ENCODE peak calls at places on chromosome 13, in ten cellular contexts. D is activated CD8-positive, alpha-beta memory T cell treated with anti-CD3 and anti-CD28 coated beads for 1 hour; J is heart left ventricle; T is activated CD4-positive, alpha-beta T cell treated with anti-CD3 and anti-CD28 coated beads for 48 hours; F is Panc1; X is hypothalamus; Z is fibroblast of lung; Q is HFFc6; E is lung microvascular endothelial cell; S is activated T-cell treated with anti-CD3 and anti-CD28 coated beads, Interleukin-2, amount 50 U/mL, for 1 hour. O is an unnamed sample.

GRCh38 chr13:100566543-100566942 is 22.0 kb downstream of the GGACT start:
- DNase-seq in T (no peak), S (no peak), J (no peak), E (no peak), D (no peak), X (no peak), Q (peak), Z (no peak), F (no peak), O (no peak)

GRCh38 chr13:74346960-74347359 is 212.8 kb upstream of the KLF12 start:
- DNase-seq in T (no peak), E (no peak), Q (no peak), S (no peak), X (no peak), Z (no peak), F (no peak), D (no peak), J (no peak), O (no peak)

GRCh38 chr13:99854376-99854775 is 117.2 kb downstream of the ZIC5 start:
- DNase-seq in S (no peak), X (no peak), E (no peak), J (no peak), Q (no peak), T (no peak), D (no peak), Z (no peak), F (no peak), O (no peak)

GRCh38 chr13:24097064-24097463 is 63.5 kb upstream of the SPATA13 start:
- DNase-seq in S (no peak), Q (peak), E (no peak), Z (peak), J (no peak), F (no peak), D (no peak), X (no peak), T (peak), O (no peak)

GRCh38 chr13:46731535-46731934 is 65.4 kb downstream of the ESD start:
- DNase-seq in T (no peak), J (no peak), D (no peak), X (no peak), S (no peak), Z (no peak), Q (no peak), F (no peak), E (no peak), O (no peak)

GRCh38 chr13:69474286-69474685 is 633.3 kb upstream of the ATXN8OS start:
- DNase-seq in X (no peak), S (no peak), Q (no peak), T (no peak), E (no peak), Z (no peak), J (no peak), F (no peak), D (no peak), O (no peak)

GRCh38 chr13:42544246-42544915 is 29.6 kb upstream of the TNFSF11 start:
- DNase-seq in Z (no peak), E (no peak), Q (no peak), S (no peak), T (no peak), J (no peak), X (no peak), D (no peak), F (no peak), O (no peak)

GRCh38 chr13:58004761-58005160 is 373.2 kb downstream of the PCDH17 start:
- DNase-seq in Q (no peak), F (no peak), T (no peak), D (no peak), X (no peak), S (no peak), E (no peak), J (no peak), Z (no peak), O (no peak)

GRCh38 chr13:96426160-96426559 is 336.3 kb downstream of the HS6ST3 start:
- DNase-seq in J (no peak), F (no peak), D (no peak), Z (no peak), T (no peak), E (no peak), S (no peak), X (no peak), Q (no peak), O (no peak)

GRCh38 chr13:38990693-38991092 is at the start of gene STOML3:
- DNase-seq in Q (no peak), T (no peak), X (no peak), F (no peak), J (no peak), S (no peak), D (no peak), E (no peak), Z (no peak), O (no peak)

GRCh38 chr13:27919934-27920676 is at the start of gene PDX1:
- DNase-seq in X (no peak), J (no peak), D (no peak), E (peak), T (no peak), F (no peak), S (no peak), Q (no peak), Z (no peak), O (peak)

GRCh38 chr13:29605860-29606526 is 10.5 kb upstream of the SLC7A1 start:
- DNase-seq in Z (no peak), X (no peak), J (peak), Q (no peak), D (no peak), F (no peak), S (no peak), T (no peak), E (peak), O (peak)

GRCh38 chr13:36352350-36352749 is 6.2 kb upstream of the SPART start:
- DNase-seq in F (no peak), D (no peak), Z (no peak), T (no peak), X (no peak), J (no peak), Q (no peak), E (no peak), S (no peak), O (no peak)

GRCh38 chr13:20828540-20829364 is 55.0 kb upstream of the EEF1AKMT1 start:
- DNase-seq in Q (peak), T (peak), D (no peak), Z (peak), X (no peak), E (peak), F (no peak), J (peak), S (no peak), O (no peak)

GRCh38 chr13:113766035-113766800 is 7.2 kb downstream of the TMEM255B start:
- DNase-seq in Z (no peak), E (no peak), X (no peak), D (no peak), F (no peak), J (peak), S (no peak), Q (no peak), T (no peak), O (no peak)

GRCh38 chr13:99384468-99384867 is 77.3 kb upstream of the GPR183 start:
- DNase-seq in X (no peak), D (no peak), S (peak), T (peak), J (no peak), Q (no peak), E (no peak), F (no peak), Z (no peak), O (no peak)

GRCh38 chr13:25874907-25875306 is 176.9 kb downstream of the SHISA2 start:
- DNase-seq in Q (no peak), D (peak), S (peak), J (no peak), Z (no peak), X (no peak), E (no peak), T (peak), F (no peak), O (no peak)

GRCh38 chr13:107202371-107203023 is 634.6 kb upstream of the ARGLU1 start:
- DNase-seq in J (peak), Q (no peak), E (peak), X (no peak), Z (peak), D (no peak), F (no peak), T (no peak), S (no peak), O (peak)

GRCh38 chr13:112065867-112066623 is 904 bp upstream of the SOX1 start:
- DNase-seq in F (no peak), S (no peak), X (no peak), Z (no peak), D (no peak), T (no peak), E (no peak), J (no peak), Q (no peak), O (no peak)

GRCh38 chr13:105971312-105971711 is 564.1 kb downstream of the EFNB2 start:
- DNase-seq in J (no peak), Z (no peak), T (no peak), D (no peak), X (no peak), Q (no peak), S (no peak), F (no peak), E (no peak), O (no peak)

GRCh38 chr13:111513766-111514611 is 193.5 kb downstream of the TEX29 start:
- DNase-seq in X (no peak), E (no peak), J (no peak), D (no peak), T (no peak), F (no peak), Z (no peak), S (no peak), Q (no peak), O (no peak)

GRCh38 chr13:20400774-20401173 is 124.9 kb downstream of the CRYL1 start:
- DNase-seq in Z (peak), X (no peak), J (no peak), S (no peak), E (no peak), T (no peak), D (no peak), Q (peak), F (no peak), O (no peak)

GRCh38 chr13:97627566-97627965 is 193.6 kb downstream of the RAP2A start:
- DNase-seq in S (no peak), F (no peak), J (peak), D (no peak), T (no peak), X (no peak), Q (peak), Z (peak), E (no peak), O (peak)

GRCh38 chr13:99991806-99992242 is 10.2 kb downstream of the ZIC2 start:
- DNase-seq in Q (no peak), D (no peak), S (no peak), Z (no peak), X (no peak), E (no peak), F (no peak), T (no peak), J (no peak), O (no peak)

GRCh38 chr13:113903361-113903760 is 39.5 kb upstream of the GAS6 start:
- DNase-seq in E (no peak), T (no peak), Z (peak), S (no peak), J (no peak), Q (peak), X (no peak), D (no peak), F (no peak), O (no peak)

O was measured in left ventricle myocardium inferior.